ENCODE peak calls at places on chromosomes 16 and 17, in five cellular contexts. J, S, H, Q and K are unnamed samples.
A peak's percentile ranks its signal among the peaks of the same experiment; 100 is the strongest.

GRCh38 chr16:3188675-3188924 is 596 bp downstream of the OR1F1 start:
- DNase-seq in J (no peak), S (no peak), H (no peak), Q (no peak), K (no peak)

GRCh38 chr17:73196500-73196899 is 3.6 kb downstream of the COG1 start:
- DNase-seq in J (no peak), S (peak; percentile 44), H (no peak), Q (no peak), K (no peak)

GRCh38 chr16:85554114-85554790 is 58.9 kb upstream of the GSE1 start:
- DNase-seq in J (peak; percentile 76), S (peak; percentile 50), H (peak; percentile 92), Q (peak; percentile 86), K (no peak)

GRCh38 chr17:4017377-4017776 is 53.1 kb upstream of the ATP2A3 start:
- DNase-seq in J (no peak), S (no peak), H (no peak), Q (peak; percentile 56), K (no peak)

GRCh38 chr16:70418274-70418992 is 20.5 kb downstream of the ST3GAL2 start:
- DNase-seq in J (no peak), S (no peak), H (no peak), Q (no peak), K (no peak)

GRCh38 chr16:19644877-19645276 is 73.2 kb downstream of the KNOP1 start:
- DNase-seq in J (no peak), S (peak; percentile 72), H (no peak), Q (peak; percentile 67), K (no peak)

GRCh38 chr17:4881761-4882555 is 17.4 kb upstream of the C17orf107 start:
- DNase-seq in J (peak; percentile 60), S (peak; percentile 67), H (peak; percentile 68), Q (no peak), K (no peak)

GRCh38 chr17:82103588-82104451 is 5.8 kb upstream of the FASN start:
- DNase-seq in J (peak; percentile 89), S (peak; percentile 80), H (no peak), Q (peak; percentile 76), K (no peak)

GRCh38 chr16:19102187-19102872 is 11.4 kb upstream of the ITPRIPL2 start:
- DNase-seq in J (no peak), S (no peak), H (no peak), Q (no peak), K (no peak)

GRCh38 chr17:21204923-21205322 is 9.0 kb downstream of the TMEM11 start:
- DNase-seq in J (no peak), S (no peak), H (no peak), Q (no peak), K (no peak)

GRCh38 chr17:39239640-39240314 is 14.0 kb upstream of the STAC2 start:
- DNase-seq in J (no peak), S (no peak), H (no peak), Q (no peak), K (no peak)

GRCh38 chr16:48075398-48075797 is 80.4 kb downstream of the ABCC12 start:
- DNase-seq in J (no peak), S (no peak), H (no peak), Q (no peak), K (no peak)

GRCh38 chr17:43768382-43768781 is 9.8 kb upstream of the SOST start:
- DNase-seq in J (no peak), S (no peak), H (no peak), Q (peak; percentile 73), K (no peak)

GRCh38 chr17:82845163-82845807 is 5.5 kb upstream of the ZNF750 start:
- DNase-seq in J (no peak), S (no peak), H (no peak), Q (no peak), K (no peak)

GRCh38 chr17:80171681-80172080 is 1.9 kb downstream of the CARD14 start:
- DNase-seq in J (no peak), S (no peak), H (no peak), Q (no peak), K (no peak)

GRCh38 chr17:49435630-49436029 is 20.9 kb upstream of the PHB1 start:
- DNase-seq in J (no peak), S (no peak), H (no peak), Q (no peak), K (no peak)

DNA sequence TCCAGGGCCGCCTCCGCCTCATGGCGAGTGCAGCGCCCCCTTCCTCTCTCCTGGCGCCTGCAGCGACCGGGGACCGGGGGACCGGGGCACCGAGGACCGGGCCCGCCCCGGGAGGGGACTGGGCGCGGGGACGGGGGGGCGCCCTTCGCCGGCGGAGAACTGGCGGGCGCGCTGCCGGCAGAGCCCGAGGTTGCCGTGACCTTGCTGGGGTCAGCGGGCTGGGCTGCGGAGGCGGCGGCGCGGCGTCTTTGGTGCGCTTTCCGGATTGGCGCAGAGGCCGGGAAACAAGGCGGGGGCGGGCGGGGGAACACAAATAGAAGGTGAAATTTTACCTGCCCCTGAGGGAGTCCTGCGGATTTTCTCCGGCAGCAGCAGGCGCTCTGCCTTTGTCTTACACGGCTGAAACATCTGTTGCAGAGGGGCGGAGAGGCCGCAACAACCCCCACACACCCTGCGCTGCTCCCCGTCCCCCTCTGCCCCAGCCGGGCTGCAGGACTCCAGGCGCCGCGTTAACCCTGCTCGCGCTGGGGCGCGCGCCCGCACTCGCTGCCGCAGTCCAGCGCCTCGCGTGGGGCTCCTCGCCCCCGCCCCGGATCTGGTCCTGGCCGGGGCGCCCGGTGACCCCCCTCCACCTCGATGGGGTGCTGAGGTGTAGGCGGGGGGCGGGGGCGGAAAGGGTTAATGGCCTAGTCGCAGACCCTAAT is 53.5 kb downstream of the SREBF1 start:
- DNase-seq in J (no peak), S (peak; percentile 77), H (peak; percentile 82), Q (no peak), K (no peak)
- H3K4me3 ChIP-seq in J (peak overlapping the region; percentile 31), S (peak overlapping the region; percentile 50), H (peak overlapping the region; percentile 63), Q (peak overlapping the region; percentile 76), K (peak overlapping the region; percentile 35)

GRCh38 chr17:45841883-45842525 is 2.7 kb upstream of the SPPL2C start:
- DNase-seq in J (peak; percentile 69), S (no peak), H (no peak), Q (no peak), K (no peak)
- TF ChIP-seq CTCF in J (no peak), S (no peak), H (no peak), Q (no peak), K (no peak)

DNA sequence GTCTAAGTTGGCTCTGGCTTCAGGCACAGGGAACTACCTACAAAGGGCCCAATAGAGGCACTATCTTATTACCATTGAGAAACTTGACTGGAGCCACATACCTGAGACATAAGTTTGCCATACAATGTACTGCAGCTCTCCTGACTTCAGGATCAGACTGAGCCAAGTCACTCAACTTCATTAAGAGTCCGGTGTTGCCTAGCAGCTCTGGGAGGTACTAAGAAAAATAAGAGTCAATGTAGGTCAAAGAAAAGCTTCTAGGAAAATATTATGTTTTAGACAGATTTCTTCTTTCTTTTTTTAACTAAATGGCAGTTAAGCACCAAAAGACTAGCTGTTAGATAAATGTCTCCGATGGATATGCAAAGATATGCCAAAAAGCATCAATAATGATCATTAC is 5.7 kb downstream of the HEATR6 start:
- DNase-seq in J (no peak), S (no peak), H (no peak), Q (no peak), K (no peak)
- H3K36me3 ChIP-seq in J (peaks cover 33% of the 10 kb centered on the region), S (no peaks in the 10 kb centered on the region), H (peaks cover 81% of the 10 kb centered on the region), Q (peaks cover 69% of the 10 kb centered on the region), K (no peaks in the 10 kb centered on the region)

DNA sequence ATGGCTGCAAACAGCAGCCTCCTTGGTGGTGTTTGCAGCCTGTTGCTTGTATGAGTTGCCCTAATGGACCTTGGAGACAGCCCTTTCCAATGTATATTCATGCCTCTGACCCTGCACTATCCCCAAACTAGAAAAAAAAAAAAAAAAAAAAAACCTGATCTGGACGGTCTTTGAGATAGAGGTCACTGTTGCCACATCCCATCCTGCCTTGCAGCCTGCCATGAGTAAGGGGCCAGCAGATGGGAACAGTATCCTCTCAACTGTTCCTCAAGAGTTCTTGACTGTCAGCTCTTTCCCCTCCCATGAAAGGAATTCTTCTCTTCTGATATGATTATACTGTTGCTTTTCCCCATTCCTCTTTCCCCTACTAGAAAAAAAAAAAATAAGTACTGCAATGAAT is 152.4 kb downstream of the SSH2 start:
- DNase-seq in J (no peak), S (no peak), H (no peak), Q (no peak), K (no peak)
- H3K4me3 ChIP-seq in J (no peak overlapping the region), S (no peak overlapping the region), H (no peak overlapping the region), Q (no peak overlapping the region), K (no peak overlapping the region)

GRCh38 chr16:67669499-67670101 is 3.0 kb downstream of the C16orf86 start:
- DNase-seq in J (no peak), S (no peak), H (no peak), Q (no peak), K (no peak)
- TF ChIP-seq CTCF in J (no peak), S (no peak), H (no peak), Q (no peak), K (no peak)

GRCh38 chr16:27335349-27336052 is 21.7 kb downstream of the IL4R start:
- DNase-seq in J (no peak), S (no peak), H (no peak), Q (no peak), K (no peak)
- H3K36me3 ChIP-seq in J (peaks cover 52% of the 10 kb centered on the region), S (no peaks in the 10 kb centered on the region), H (no peaks in the 10 kb centered on the region), Q (peaks cover 25% of the 10 kb centered on the region), K (no peaks in the 10 kb centered on the region)

GRCh38 chr16:75629132-75629531 is 6.1 kb upstream of the ADAT1 start:
- DNase-seq in J (no peak), S (no peak), H (no peak), Q (no peak), K (no peak)
- H3K4me3 ChIP-seq in J (no peak overlapping the region), S (no peak overlapping the region), H (no peak overlapping the region), Q (no peak overlapping the region), K (no peak overlapping the region)

DNA sequence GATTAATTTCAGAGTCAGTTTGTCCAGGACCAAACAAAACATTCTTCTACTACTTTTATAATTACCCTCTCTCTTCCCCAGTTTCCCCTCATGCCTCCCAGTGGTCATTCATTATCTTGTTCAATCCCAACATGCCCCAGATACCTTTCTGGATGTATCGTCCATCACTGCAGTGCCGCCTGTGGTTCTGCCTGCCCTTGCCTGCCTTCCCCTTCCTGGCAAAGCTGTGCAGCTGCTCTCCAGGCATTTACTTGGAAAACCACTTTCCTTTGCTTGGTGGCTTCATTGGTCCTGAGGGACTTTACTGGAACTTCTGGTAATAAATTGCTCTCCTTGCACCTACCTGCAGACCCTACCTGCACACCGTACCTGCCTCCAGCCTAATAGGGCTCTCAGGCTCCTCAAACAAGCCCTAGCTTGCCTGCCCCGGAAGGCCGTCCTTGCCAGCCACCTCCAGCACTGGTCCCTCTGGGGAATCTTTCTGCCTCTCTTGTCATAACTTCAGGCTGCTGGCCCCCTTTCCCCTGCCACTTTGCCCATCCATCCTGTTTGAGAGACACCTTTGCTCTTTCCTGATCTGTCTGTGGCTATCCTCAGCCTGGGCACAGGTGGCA is 19.5 kb upstream of the MSI2 start:
- DNase-seq in J (no peak), S (no peak), H (no peak), Q (no peak), K (no peak)
- TF ChIP-seq CTCF in J (no peak), S (no peak), H (no peak), Q (no peak), K (no peak)

GRCh38 chr17:76095943-76096342 is 7.6 kb downstream of the EXOC7 start:
- DNase-seq in J (no peak), S (no peak), H (no peak), Q (no peak), K (no peak)
- H3K36me3 ChIP-seq in J (no peaks in the 10 kb centered on the region), S (no peaks in the 10 kb centered on the region), H (peaks cover 50% of the 10 kb centered on the region), Q (peaks cover 76% of the 10 kb centered on the region), K (peaks cover 7% of the 10 kb centered on the region)